ENCODE peak calls at places on chromosomes 12 and 14, in six cellular contexts. Z is tibial artery, R is mucosa of descending colon, I is upper lobe of right lung, S is lung, K is prostate gland. T is an unnamed sample.

GRCh38 chr12:115598827-115599226 is 678.7 kb downstream of the MED13L start:
- DNase-seq in Z (no peak), R (no peak), I (no peak), S (no peak), K (peak; percentile 9), T (no peak)

GRCh38 chr12:65670775-65671174 is 153.5 kb upstream of the HMGA2 start:
- DNase-seq in Z (no peak), R (no peak), I (no peak), S (no peak), K (no peak), T (no peak)

GRCh38 chr12:51959921-51960320 is 8.4 kb downstream of the ACVR1B start:
- DNase-seq in Z (no peak), R (no peak), I (no peak), S (no peak), K (no peak), T (no peak)

GRCh38 chr12:74624206-74624605 is 86.6 kb downstream of the ATXN7L3B start:
- DNase-seq in Z (no peak), R (no peak), I (no peak), S (no peak), K (no peak), T (no peak)

GRCh38 chr14:64708148-64709004 is 4.2 kb downstream of the PLEKHG3 start:
- DNase-seq in Z (peak; percentile 73), R (peak; percentile 77), I (no peak), S (no peak), K (no peak), T (peak; percentile 60)

GRCh38 chr12:63070709-63071108 is 80.3 kb downstream of the AVPR1A start:
- DNase-seq in Z (no peak), R (no peak), I (no peak), S (no peak), K (no peak), T (no peak)

GRCh38 chr12:49627752-49628360 is 4.5 kb downstream of the PRPF40B start:
- DNase-seq in Z (no peak), R (no peak), I (no peak), S (no peak), K (no peak), T (peak; percentile 20)

GRCh38 chr12:122137681-122138080 is 36.3 kb downstream of the IL31 start:
- DNase-seq in Z (no peak), R (no peak), I (no peak), S (no peak), K (peak; percentile 53), T (no peak)

GRCh38 chr12:125357561-125357960 is 292.3 kb downstream of the AACS start:
- DNase-seq in Z (no peak), R (no peak), I (no peak), S (no peak), K (no peak), T (no peak)

GRCh38 chr12:2642176-2642892 is 152.4 kb upstream of the FKBP4 start:
- DNase-seq in Z (peak; percentile 28), R (no peak), I (peak; percentile 23), S (no peak), K (no peak), T (no peak)

GRCh38 chr12:124744659-124745467 is 118.8 kb downstream of the SCARB1 start:
- DNase-seq in Z (no peak), R (no peak), I (no peak), S (no peak), K (no peak), T (no peak)

GRCh38 chr14:55274760-55275159 is 3.5 kb downstream of the FBXO34 start:
- DNase-seq in Z (no peak), R (no peak), I (no peak), S (no peak), K (no peak), T (no peak)
- TF ChIP-seq CTCF in Z (no peak), R (no peak), I (no peak), S (no peak), K (no peak), T (no peak)

GRCh38 chr14:67529947-67530935 is 2.8 kb upstream of the PLEKHH1 start:
- DNase-seq in Z (no peak), R (no peak), I (no peak), S (no peak), K (no peak), T (no peak)

GRCh38 chr14:67536087-67536486 is 3.0 kb downstream of the PLEKHH1 start:
- DNase-seq in Z (no peak), R (no peak), I (no peak), S (no peak), K (no peak), T (no peak)

GRCh38 chr14:67532606-67532997 is 488 bp upstream of the PLEKHH1 start:
- DNase-seq in Z (no peak), R (no peak), I (no peak), S (no peak), K (no peak), T (no peak)

GRCh38 chr14:67532998-67533753 is at the start of gene PLEKHH1:
- DNase-seq in Z (peak; percentile 79), R (peak; percentile 89), I (peak; percentile 88), S (peak; percentile 65), K (peak; percentile 75), T (no peak)

DNA sequence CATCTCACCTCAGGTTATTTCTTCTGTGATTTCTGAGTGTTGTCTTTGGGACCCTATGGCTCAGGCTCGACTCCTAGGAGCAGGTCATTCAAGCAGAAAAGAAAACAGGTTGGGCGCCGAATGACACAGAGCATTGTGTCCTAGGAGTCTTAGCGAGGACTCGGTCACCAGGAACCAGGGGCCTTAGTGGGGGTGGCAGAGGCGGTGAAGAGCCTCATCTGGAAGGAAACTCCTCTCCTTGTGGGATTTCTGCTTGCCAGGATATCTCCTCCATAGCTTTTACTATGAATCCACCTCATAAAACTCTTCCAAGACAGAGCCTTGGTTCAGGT is 630 bp downstream of the PLEKHH1 start:
- DNase-seq in Z (no peak), R (no peak), I (no peak), S (no peak), K (no peak), T (no peak)
- H3K4me3 ChIP-seq in Z (peak overlapping the region; percentile 59), R (peak overlapping the region; percentile 56), I (peak overlapping the region; percentile 65), S (no peak overlapping the region), K (peak overlapping the region; percentile 87), T (peak overlapping the region; percentile 70)

GRCh38 chr14:43541356-43541755 is 965.7 kb downstream of the FSCB start:
- DNase-seq in Z (no peak), R (no peak), I (no peak), S (no peak), K (no peak), T (no peak)

GRCh38 chr14:43535231-43535838 is 971.7 kb downstream of the FSCB start:
- DNase-seq in Z (no peak), R (no peak), I (no peak), S (no peak), K (no peak), T (no peak)

GRCh38 chr14:43539210-43539609 is 967.9 kb downstream of the FSCB start:
- DNase-seq in Z (no peak), R (no peak), I (no peak), S (no peak), K (no peak), T (no peak)

GRCh38 chr14:43540948-43541347 is 966.1 kb downstream of the FSCB start:
- DNase-seq in Z (no peak), R (no peak), I (no peak), S (no peak), K (no peak), T (no peak)
- TF ChIP-seq CTCF in Z (no peak), R (no peak), I (no peak), S (no peak), K (no peak), T (no peak)

GRCh38 chr12:7155471-7156034 is 25.4 kb downstream of the CLSTN3 start:
- DNase-seq in Z (no peak), R (no peak), I (peak; percentile 93), S (peak; percentile 91), K (peak; percentile 67), T (no peak)

GRCh38 chr12:7158866-7159600 is 28.9 kb downstream of the CLSTN3 start:
- DNase-seq in Z (no peak), R (no peak), I (no peak), S (no peak), K (no peak), T (no peak)

GRCh38 chr12:7154901-7155470 is 24.8 kb downstream of the CLSTN3 start:
- DNase-seq in Z (no peak), R (no peak), I (no peak), S (no peak), K (no peak), T (no peak)

GRCh38 chr12:7156259-7157197 is 26.4 kb downstream of the CLSTN3 start:
- DNase-seq in Z (no peak), R (no peak), I (no peak), S (no peak), K (no peak), T (no peak)

GRCh38 chr12:7157391-7157790 is 27.2 kb downstream of the CLSTN3 start:
- DNase-seq in Z (no peak), R (no peak), I (no peak), S (no peak), K (no peak), T (no peak)
- H3K4me3 ChIP-seq in Z (no peak overlapping the region), R (no peak overlapping the region), I (peak overlapping the region; percentile 39), S (no peak overlapping the region), K (no peak overlapping the region), T (no peak overlapping the region)

GRCh38 chr12:85448031-85448430 is 168.0 kb downstream of the ALX1 start:
- DNase-seq in Z (no peak), R (no peak), I (no peak), S (no peak), K (no peak), T (no peak)

GRCh38 chr12:85445060-85445938 is 165.3 kb downstream of the ALX1 start:
- DNase-seq in Z (no peak), R (no peak), I (no peak), S (no peak), K (no peak), T (peak; percentile 59)

DNA sequence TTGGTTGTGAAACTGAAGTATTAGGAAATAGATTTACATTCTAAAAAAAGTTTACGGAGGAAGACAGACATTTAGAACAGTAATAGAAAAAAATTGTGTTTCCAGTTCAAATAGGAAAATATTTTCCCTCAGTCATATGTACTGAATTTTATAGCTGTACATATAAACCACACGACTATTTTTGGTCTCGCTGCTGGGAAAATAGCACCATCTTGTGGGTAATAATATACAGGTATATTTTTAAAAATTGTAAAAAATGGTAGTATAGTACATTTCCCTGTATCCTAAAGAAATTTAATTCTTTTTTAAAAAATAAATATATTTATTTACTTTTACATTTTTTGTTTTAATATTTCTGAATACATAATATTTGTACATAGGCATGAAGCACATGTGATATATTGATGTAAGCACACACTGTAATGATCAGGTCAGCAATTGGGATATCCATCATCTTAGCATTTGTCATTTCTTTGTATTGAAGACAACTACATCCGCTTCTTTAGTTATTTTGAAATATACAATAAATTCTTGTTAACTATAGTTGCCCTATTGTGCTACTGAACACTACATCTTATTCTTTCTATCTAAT is 168.6 kb downstream of the ALX1 start:
- DNase-seq in Z (no peak), R (no peak), I (no peak), S (no peak), K (no peak), T (no peak)
- TF ChIP-seq CTCF in Z (peak; percentile 30), R (no peak), I (peak; percentile 53), S (no peak), K (no peak), T (peak; percentile 59)